ENCODE peak calls at places on chromosome 6, in seven cellular contexts. L, H, N, U, D, J and Z are unnamed samples.

GRCh38 chr6:6580225-6580870 is 8.2 kb upstream of the LY86 start:
- DNase-seq in J (no peak), U (no peak), D (no peak), L (no peak), N (no peak), H (no peak), Z (no peak)

GRCh38 chr6:154466139-154466538 is 44.3 kb downstream of the CNKSR3 start:
- DNase-seq in L (no peak), D (no peak), H (no peak), J (no peak), U (no peak), N (no peak), Z (no peak)

GRCh38 chr6:37068523-37069270 is 63.2 kb downstream of the FGD2 start:
- DNase-seq in D (no peak), U (no peak), L (no peak), H (no peak), N (no peak), J (peak; percentile 61), Z (no peak)

GRCh38 chr6:158669145-158670035 is 19.5 kb downstream of the SYTL3 start:
- DNase-seq in J (peak; percentile 80), H (no peak), U (no peak), L (no peak), N (peak; percentile 18), D (no peak), Z (no peak)

GRCh38 chr6:142913036-142913510 is 31.9 kb downstream of the HIVEP2 start:
- DNase-seq in L (no peak), N (no peak), H (no peak), J (no peak), U (no peak), D (no peak), Z (no peak)

GRCh38 chr6:129730477-129731165 is 20.6 kb upstream of the ARHGAP18 start:
- DNase-seq in L (no peak), J (no peak), N (no peak), H (no peak), U (peak; percentile 27), D (no peak), Z (no peak)

GRCh38 chr6:137218473-137218916 is 690 bp downstream of the IFNGR1 start:
- DNase-seq in D (peak; percentile 53), N (peak; percentile 40), H (peak; percentile 24), J (peak; percentile 40), L (peak; percentile 13), U (peak; percentile 40), Z (no peak)

GRCh38 chr6:13248549-13248948 is 79.8 kb downstream of the TBC1D7 start:
- DNase-seq in L (no peak), D (no peak), N (no peak), J (peak; percentile 65), U (no peak), H (no peak), Z (no peak)

GRCh38 chr6:156776470-156776840 is 723 bp upstream of the ARID1B start:
- DNase-seq in D (peak; percentile 54), N (peak; percentile 24), H (peak; percentile 41), J (peak; percentile 82), U (peak; percentile 36), L (no peak), Z (no peak)

GRCh38 chr6:149154137-149154900 is 163.2 kb upstream of the TAB2 start:
- DNase-seq in N (no peak), U (no peak), H (no peak), L (no peak), J (no peak), D (no peak), Z (no peak)

GRCh38 chr6:20919677-20920385 is 385.6 kb downstream of the CDKAL1 start:
- DNase-seq in H (no peak), N (peak; percentile 5), J (no peak), D (no peak), L (no peak), U (no peak), Z (no peak)

GRCh38 chr6:7062445-7063162 is 45.2 kb upstream of the RREB1 start:
- DNase-seq in H (no peak), D (no peak), J (no peak), U (no peak), L (no peak), N (no peak), Z (no peak)

GRCh38 chr6:154154389-154154967 is 115.4 kb downstream of the OPRM1 start:
- DNase-seq in D (peak; percentile 63), J (peak; percentile 59), H (peak; percentile 75), L (peak; percentile 17), N (peak; percentile 47), U (peak; percentile 76), Z (peak; percentile 39)

GRCh38 chr6:167050903-167051302 is 51.7 kb downstream of the CEP43 start:
- DNase-seq in N (no peak), H (no peak), D (no peak), L (no peak), J (no peak), U (no peak), Z (no peak)

GRCh38 chr6:108916026-108916689 is 67.9 kb downstream of the ARMC2 start:
- DNase-seq in L (no peak), U (no peak), D (no peak), N (no peak), J (no peak), H (no peak), Z (no peak)

GRCh38 chr6:97160280-97160679 is 122.7 kb downstream of the MMS22L start:
- DNase-seq in H (no peak), D (no peak), J (no peak), U (no peak), L (no peak), N (no peak), Z (no peak)

GRCh38 chr6:153096792-153097191 is 34.3 kb downstream of the RGS17 start:
- DNase-seq in L (no peak), H (no peak), D (no peak), J (no peak), U (no peak), N (no peak), Z (no peak)

GRCh38 chr6:158771399-158772158 is 47.6 kb downstream of the EZR start:
- DNase-seq in D (no peak), U (no peak), N (no peak), J (no peak), L (peak; percentile 47), H (no peak), Z (no peak)

GRCh38 chr6:170542031-170542719 is 10.9 kb downstream of the PSMB1 start:
- DNase-seq in H (no peak), J (no peak), L (peak; percentile 37), D (no peak), U (no peak), N (no peak), Z (no peak)

GRCh38 chr6:11412011-11412424 is 125.5 kb upstream of the TMEM170B start:
- DNase-seq in D (no peak), N (no peak), J (peak; percentile 4), U (peak; percentile 47), L (no peak), H (no peak), Z (no peak)

GRCh38 chr6:54801244-54801643 is 45.3 kb upstream of the FAM83B start:
- DNase-seq in H (no peak), J (no peak), U (no peak), D (no peak), L (no peak), N (no peak), Z (no peak)

GRCh38 chr6:29887330-29887818 is 55.0 kb upstream of the HLA-A start:
- DNase-seq in L (no peak), H (peak; percentile 0), U (peak; percentile 18), J (no peak), N (no peak), D (peak; percentile 61), Z (no peak)

GRCh38 chr6:167408235-167408869 is 83.5 kb downstream of the TTLL2 start:
- DNase-seq in H (no peak), D (no peak), U (no peak), N (no peak), L (no peak), J (no peak), Z (no peak)

GRCh38 chr6:6631526-6632276 is 43.2 kb downstream of the LY86 start:
- DNase-seq in H (peak; percentile 40), L (no peak), D (no peak), J (peak; percentile 90), N (no peak), U (no peak), Z (no peak)

GRCh38 chr6:129634411-129635230 is 75.4 kb downstream of the ARHGAP18 start:
- DNase-seq in D (no peak), J (no peak), N (no peak), L (no peak), H (no peak), U (no peak), Z (no peak)

GRCh38 chr6:169289671-169290408 is 36.2 kb upstream of the THBS2 start:
- DNase-seq in J (no peak), U (no peak), D (peak; percentile 80), H (no peak), N (peak; percentile 36), L (no peak), Z (no peak)